ENCODE peak calls at places on chromosome 21, in four cellular contexts. V, D, I and A are unnamed samples.

GRCh38 chr21:32494946-32495703 is 82.6 kb downstream of the EVA1C start:
- DNase-seq in V (no peak), D (peak; percentile 79), I (peak; percentile 52), A (no peak)

GRCh38 chr21:34989337-34990151 is 59.6 kb downstream of the RUNX1 start:
- DNase-seq in V (no peak), D (no peak), I (no peak), A (no peak)

GRCh38 chr21:34889287-34889536 is 159.9 kb downstream of the RUNX1 start:
- DNase-seq in V (peak; percentile 85), D (peak; percentile 74), I (peak; percentile 36), A (peak; percentile 32)

GRCh38 chr21:45555557-45556301 is 13.5 kb upstream of the SLC19A1 start:
- DNase-seq in V (peak; percentile 88), D (peak; percentile 86), I (peak; percentile 79), A (no peak)

GRCh38 chr21:33231526-33231925 is 1.8 kb downstream of the IFNAR2 start:
- DNase-seq in V (no peak), D (no peak), I (no peak), A (no peak)

GRCh38 chr21:35113064-35113463 is 64.0 kb upstream of the RUNX1 start:
- DNase-seq in V (no peak), D (peak; percentile 89), I (no peak), A (no peak)

GRCh38 chr21:36861924-36862323 is 104.5 kb downstream of the HLCS start:
- DNase-seq in V (no peak), D (peak; percentile 11), I (no peak), A (no peak)

GRCh38 chr21:42527489-42528158 is 14.0 kb downstream of the SLC37A1 start:
- DNase-seq in V (no peak), D (no peak), I (no peak), A (no peak)

GRCh38 chr21:40658237-40658636 is 188.7 kb downstream of the DSCAM start:
- DNase-seq in V (no peak), D (no peak), I (no peak), A (no peak)

GRCh38 chr21:43995521-43996105 is 16.5 kb upstream of the TRAPPC10 start:
- DNase-seq in V (no peak), D (no peak), I (no peak), A (no peak)

GRCh38 chr21:32463367-32463766 is 50.9 kb downstream of the EVA1C start:
- DNase-seq in V (no peak), D (peak; percentile 29), I (peak; percentile 47), A (no peak)

GRCh38 chr21:36806103-36806502 is 107.2 kb downstream of the SIM2 start:
- DNase-seq in V (no peak), D (peak; percentile 60), I (no peak), A (no peak)

GRCh38 chr21:36385909-36386642 is 884 bp downstream of the CHAF1B start:
- DNase-seq in V (no peak), D (peak; percentile 11), I (peak; percentile 19), A (no peak)

GRCh38 chr21:34046917-34047316 is 26.5 kb upstream of the MRPS6 start:
- DNase-seq in V (no peak), D (no peak), I (no peak), A (no peak)

GRCh38 chr21:37101384-37101783 is 28.3 kb downstream of the TTC3 start:
- DNase-seq in V (no peak), D (peak; percentile 36), I (no peak), A (no peak)

GRCh38 chr21:41317458-41317857 is 857 bp downstream of the FAM3B start:
- DNase-seq in V (no peak), D (no peak), I (no peak), A (no peak)

GRCh38 chr21:17781524-17781923 is 37.6 kb downstream of the C21orf91 start:
- DNase-seq in V (no peak), D (no peak), I (no peak), A (no peak)

GRCh38 chr21:46515109-46515508 is 56.4 kb downstream of the DIP2A start:
- DNase-seq in V (no peak), D (peak; percentile 13), I (peak; percentile 26), A (peak; percentile 70)

GRCh38 chr21:39688010-39688409 is 57.0 kb upstream of the IGSF5 start:
- DNase-seq in V (no peak), D (no peak), I (no peak), A (no peak)

GRCh38 chr21:34037009-34037408 is 36.4 kb upstream of the MRPS6 start:
- DNase-seq in V (no peak), D (no peak), I (no peak), A (no peak)

GRCh38 chr21:42062543-42063022 is 8.5 kb upstream of the UMODL1 start:
- DNase-seq in V (peak; percentile 88), D (no peak), I (no peak), A (peak; percentile 39)

GRCh38 chr21:45763074-45763473 is 119.5 kb downstream of the PCBP3 start:
- DNase-seq in V (no peak), D (no peak), I (no peak), A (no peak)

GRCh38 chr21:45285266-45285931 is 2.3 kb downstream of the POFUT2 start:
- DNase-seq in V (peak; percentile 44), D (no peak), I (no peak), A (no peak)

GRCh38 chr21:34520769-34521508 is 8.9 kb upstream of the KCNE1 start:
- DNase-seq in V (no peak), D (no peak), I (no peak), A (no peak)

GRCh38 chr21:41973861-41974751 is 20.3 kb upstream of the C2CD2 start:
- DNase-seq in V (no peak), D (peak; percentile 5), I (no peak), A (peak; percentile 74)

GRCh38 chr21:46183910-46184624 is at the start of gene SPATC1L:
- DNase-seq in V (peak; percentile 84), D (peak; percentile 83), I (peak; percentile 76), A (peak; percentile 78)

GRCh38 chr21:28975401-28975800 is 17.3 kb downstream of the LTN1 start:
- DNase-seq in V (no peak), D (peak; percentile 45), I (no peak), A (no peak)
- H3K4me3 ChIP-seq in V (no peak overlapping the region), D (no peak overlapping the region), I (no peak overlapping the region), A (no peak overlapping the region)

DNA sequence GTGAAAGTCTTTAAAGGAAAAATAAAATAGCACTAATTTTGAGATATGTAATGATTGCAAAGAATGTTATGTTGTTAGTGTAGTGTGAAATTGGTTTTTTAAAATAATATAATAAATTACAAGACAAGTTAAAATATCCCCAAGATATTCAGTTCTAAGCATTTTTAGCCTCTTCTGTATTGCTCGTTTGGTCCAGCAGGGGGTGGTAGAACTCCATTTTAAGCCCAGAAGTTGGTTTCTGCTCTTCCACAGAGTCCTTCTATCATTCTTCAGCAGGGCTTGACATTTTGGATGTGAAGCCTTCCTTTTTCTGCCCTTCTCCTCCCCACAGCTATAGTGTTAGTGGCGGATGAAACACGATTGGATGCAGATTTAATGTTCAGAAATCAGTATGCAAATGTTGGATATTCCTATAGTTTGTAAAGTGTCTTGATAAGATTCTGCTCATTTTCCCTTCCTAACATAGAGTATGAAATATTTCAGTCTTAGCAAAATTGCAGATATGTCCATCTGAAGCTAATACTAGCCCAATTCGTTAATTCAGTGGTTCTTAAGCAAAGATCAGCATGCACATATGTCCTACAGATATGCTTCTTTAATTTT is 1.5 kb downstream of the NCAM2 start:
- DNase-seq in V (no peak), D (peak; percentile 49), I (no peak), A (no peak)
- TF ChIP-seq CTCF in V (peak; percentile 68), D (peak; percentile 89), I (peak; percentile 54), A (peak; percentile 48)

DNA sequence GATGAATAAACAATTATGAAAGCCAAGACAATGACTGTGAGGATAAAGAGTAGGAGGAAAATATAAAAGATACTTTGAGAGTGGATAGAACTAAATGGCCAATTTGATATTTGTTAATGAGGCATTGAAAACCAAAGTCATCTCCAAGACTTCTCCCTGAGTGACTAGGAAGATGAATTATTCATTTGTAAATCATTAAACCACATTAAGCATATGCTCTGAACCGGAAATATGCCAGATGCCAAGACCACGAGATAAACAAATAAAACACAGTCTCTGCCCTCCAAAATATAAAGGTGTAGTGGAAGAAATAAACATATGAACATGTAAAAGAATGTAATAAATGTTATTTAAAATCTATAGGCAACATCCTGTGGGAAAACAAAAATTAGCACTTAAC is 78.8 kb downstream of the MRPL39 start:
- DNase-seq in V (no peak), D (no peak), I (no peak), A (no peak)
- H3K4me3 ChIP-seq in V (no peak overlapping the region), D (no peak overlapping the region), I (no peak overlapping the region), A (no peak overlapping the region)

GRCh38 chr21:15722591-15723324 is 7.0 kb upstream of the USP25 start:
- DNase-seq in V (no peak), D (no peak), I (no peak), A (no peak)
- TF ChIP-seq CTCF in V (no peak), D (no peak), I (no peak), A (no peak)